ENCODE peak calls at places on chromosome 4, in ten cellular contexts. X is AG10803; S is GM20000; O is bronchial epithelial cell; H is H54; F is choroid plexus epithelial cell; M is NCI-H1417 treated with DMSO at 0.1 percent for 48 hours; Y is NCI-H345; L is activated T-helper 9 cell treated with anti-CD3 and anti-CD28 coated beads, Interleukin-2, amount 50 U/mL, for 16 hours; R is tibial artery. J is an unnamed sample.

GRCh38 chr4:102791318-102791835 is 30.6 kb upstream of the MANBA start:
- DNase-seq in S (no peak), O (no peak), Y (no peak), M (no peak), F (no peak), L (no peak), X (no peak), H (no peak), R (no peak), J (no peak)

GRCh38 chr4:127505203-127505602 is 127.6 kb upstream of the INTU start:
- DNase-seq in R (no peak), F (peak; percentile 93), X (peak; percentile 53), Y (no peak), L (no peak), O (peak; percentile 38), H (no peak), M (no peak), S (no peak), J (no peak)

GRCh38 chr4:2907706-2908293 is 55.4 kb downstream of the NOP14 start:
- DNase-seq in F (no peak), H (no peak), M (peak; percentile 23), S (no peak), R (no peak), O (no peak), L (no peak), Y (peak; percentile 54), X (no peak), J (no peak)

GRCh38 chr4:112897548-112897947 is 151.9 kb upstream of the ANK2 start:
- DNase-seq in F (peak; percentile 18), M (no peak), S (no peak), X (no peak), L (no peak), Y (no peak), R (no peak), O (peak; percentile 7), H (no peak), J (no peak)

GRCh38 chr4:52173470-52174055 is 122.5 kb downstream of the SPATA18 start:
- DNase-seq in Y (no peak), H (no peak), O (no peak), X (peak; percentile 78), S (no peak), R (peak; percentile 37), F (peak; percentile 60), L (no peak), M (no peak), J (no peak)

GRCh38 chr4:77922158-77923094 is 59.8 kb downstream of the MRPL1 start:
- DNase-seq in F (no peak), O (peak; percentile 72), R (no peak), S (no peak), M (no peak), H (no peak), L (no peak), X (peak; percentile 41), Y (no peak), J (no peak)

GRCh38 chr4:67762091-67762490 is 7.9 kb upstream of the GNRHR start:
- DNase-seq in R (no peak), X (peak; percentile 39), Y (no peak), S (peak; percentile 42), M (no peak), L (no peak), H (no peak), O (no peak), F (peak; percentile 77), J (no peak)

GRCh38 chr4:74934016-74934821 is 1.3 kb downstream of the PARM1 start:
- DNase-seq in H (no peak), M (no peak), L (no peak), S (peak; percentile 27), X (peak; percentile 5), Y (peak; percentile 15), R (peak; percentile 33), F (peak; percentile 23), O (peak; percentile 37), J (peak; percentile 55)

GRCh38 chr4:124000233-124000632 is 603.6 kb downstream of the SPRY1 start:
- DNase-seq in M (no peak), X (no peak), F (no peak), O (no peak), L (no peak), S (no peak), H (no peak), Y (no peak), R (no peak), J (no peak)

GRCh38 chr4:89123418-89123817 is 12.1 kb downstream of the TIGD2 start:
- DNase-seq in R (no peak), S (no peak), X (no peak), H (no peak), L (no peak), Y (no peak), F (peak; percentile 87), O (peak; percentile 86), M (no peak), J (no peak)

GRCh38 chr4:73573794-73574528 is 46.3 kb downstream of the RASSF6 start:
- DNase-seq in F (peak; percentile 96), L (no peak), O (peak; percentile 73), R (peak; percentile 41), S (peak; percentile 47), X (peak; percentile 72), H (peak; percentile 6), Y (peak; percentile 81), M (peak; percentile 52), J (peak; percentile 70)

GRCh38 chr4:155434904-155435303 is 58.1 kb upstream of the MAP9 start:
- DNase-seq in O (peak; percentile 28), M (no peak), X (no peak), H (no peak), L (no peak), Y (no peak), R (no peak), S (no peak), F (no peak), J (no peak)

GRCh38 chr4:86939737-86940141 is 4.9 kb downstream of the AFF1 start:
- DNase-seq in O (no peak), Y (no peak), F (no peak), L (no peak), S (peak; percentile 59), H (no peak), M (no peak), X (no peak), R (no peak), J (no peak)

GRCh38 chr4:99447513-99447912 is 12.4 kb upstream of the ADH7 start:
- DNase-seq in X (no peak), F (no peak), R (no peak), M (no peak), L (no peak), Y (no peak), O (no peak), H (no peak), S (no peak), J (no peak)

GRCh38 chr4:6221851-6222760 is 21.8 kb upstream of the JAKMIP1 start:
- DNase-seq in H (no peak), S (peak; percentile 79), F (peak; percentile 13), O (no peak), R (peak; percentile 16), L (no peak), X (no peak), M (peak; percentile 80), Y (peak; percentile 72), J (no peak)